ENCODE peak calls at places on chromosomes 7 and 10, in six cellular contexts. T is left cardiac atrium; V is stimulated activated CD4-positive, alpha-beta T cell treated with anti-CD3 and anti-CD28 coated beads, TNF-alpha, amount 100 ng/mL, for 24 hours; N is T-helper 2 cell; M is ELF-1; Y is activated CD8-positive, alpha-beta memory T cell treated with anti-CD3 and anti-CD28 coated beads for 48 hours. B is an unnamed sample.

GRCh38 chr10:12700557-12700874 is 301.0 kb downstream of the CCDC3 start:
- DNase-seq in Y (no peak), T (no peak), M (no peak), N (no peak), V (no peak), B (no peak)

GRCh38 chr10:91880310-91880709 is 29.0 kb downstream of the FGFBP3 start:
- DNase-seq in N (no peak), V (no peak), T (no peak), M (peak; percentile 87), Y (no peak), B (no peak)

GRCh38 chr7:12706900-12707536 is 19.6 kb downstream of the ARL4A start:
- DNase-seq in M (peak; percentile 29), Y (no peak), N (no peak), V (no peak), T (no peak), B (no peak)

GRCh38 chr7:71308105-71308504 is 176.2 kb downstream of the GALNT17 start:
- DNase-seq in T (no peak), N (no peak), Y (no peak), V (no peak), M (peak; percentile 43), B (peak; percentile 37)

GRCh38 chr10:33483124-33483794 is 148.8 kb upstream of the NRP1 start:
- DNase-seq in Y (no peak), N (no peak), T (no peak), V (no peak), M (peak; percentile 12), B (no peak)

GRCh38 chr10:63765126-63765525 is 243.9 kb downstream of the REEP3 start:
- DNase-seq in N (no peak), M (no peak), V (no peak), T (no peak), Y (no peak), B (no peak)

GRCh38 chr7:138776156-138776833 is 21.5 kb upstream of the TMEM213 start:
- DNase-seq in T (no peak), M (peak; percentile 52), V (no peak), N (no peak), Y (no peak), B (no peak)

GRCh38 chr10:131675104-131675503 is 225.7 kb upstream of the PPP2R2D start:
- DNase-seq in V (no peak), Y (no peak), T (no peak), N (no peak), M (no peak), B (no peak)

GRCh38 chr10:9733764-9734163 is 1283.9 kb upstream of the CELF2 start:
- DNase-seq in T (no peak), N (no peak), Y (no peak), M (peak; percentile 28), V (no peak), B (no peak)

GRCh38 chr10:24951201-24952145 is 933 bp downstream of the PRTFDC1 start:
- DNase-seq in V (no peak), N (no peak), M (peak; percentile 60), T (peak; percentile 40), Y (no peak), B (peak; percentile 43)